ENCODE peak calls at places on chromosomes 3 and 15, in six cellular contexts. F, Z, A, W, P and J are unnamed samples.
A peak's percentile ranks its signal among the peaks of the same experiment; 100 is the strongest.

GRCh38 chr3:79405183-79405582 is 362.6 kb downstream of the ROBO1 start:
- DNase-seq in F (no peak), Z (no peak), A (no peak), W (no peak), P (no peak), J (no peak)

GRCh38 chr3:100902572-100902971 is 90.6 kb downstream of the ABI3BP start:
- DNase-seq in F (peak; percentile 79), Z (no peak), A (no peak), W (no peak), P (no peak), J (no peak)

GRCh38 chr3:74752290-74752689 is 137.8 kb upstream of the CNTN3 start:
- DNase-seq in F (no peak), Z (no peak), A (no peak), W (no peak), P (no peak), J (no peak)

GRCh38 chr3:17190353-17191078 is 305.8 kb downstream of the PLCL2 start:
- DNase-seq in F (no peak), Z (no peak), A (no peak), W (peak; percentile 24), P (peak; percentile 16), J (no peak)

GRCh38 chr3:195182470-195182795 is 88.5 kb downstream of the XXYLT1 start:
- DNase-seq in F (no peak), Z (peak; percentile 78), A (no peak), W (no peak), P (no peak), J (no peak)

GRCh38 chr3:120350431-120350941 is 1.3 kb upstream of the LRRC58 start:
- DNase-seq in F (peak; percentile 48), Z (no peak), A (peak; percentile 10), W (no peak), P (no peak), J (peak; percentile 13)

GRCh38 chr3:98994128-98994762 is 92.8 kb upstream of the DCBLD2 start:
- DNase-seq in F (no peak), Z (peak; percentile 39), A (peak; percentile 24), W (no peak), P (no peak), J (no peak)

GRCh38 chr15:44045661-44046060 is 149.4 kb downstream of the FRMD5 start:
- DNase-seq in F (no peak), Z (no peak), A (no peak), W (no peak), P (no peak), J (no peak)

GRCh38 chr3:115693868-115694267 is 70.6 kb downstream of the GAP43 start:
- DNase-seq in F (no peak), Z (no peak), A (no peak), W (peak; percentile 26), P (no peak), J (no peak)

GRCh38 chr3:194382196-194382891 is 12.8 kb upstream of the LRRC15 start:
- DNase-seq in F (no peak), Z (no peak), A (no peak), W (no peak), P (no peak), J (no peak)

GRCh38 chr15:73026496-73027054 is 25.7 kb upstream of the NEO1 start:
- DNase-seq in F (no peak), Z (no peak), A (no peak), W (no peak), P (no peak), J (no peak)

GRCh38 chr3:37491776-37492175 is 317.4 kb upstream of the LRRFIP2 start:
- DNase-seq in F (no peak), Z (no peak), A (no peak), W (no peak), P (no peak), J (no peak)

GRCh38 chr15:85778107-85778776 is 16.5 kb downstream of the KLHL25 start:
- DNase-seq in F (no peak), Z (no peak), A (no peak), W (no peak), P (peak; percentile 9), J (no peak)

GRCh38 chr3:47323431-47324277 is 40.9 kb downstream of the KLHL18 start:
- DNase-seq in F (no peak), Z (no peak), A (no peak), W (no peak), P (no peak), J (no peak)

GRCh38 chr3:61848885-61849284 is 287.5 kb downstream of the PTPRG start:
- DNase-seq in F (peak; percentile 33), Z (peak; percentile 49), A (no peak), W (no peak), P (no peak), J (no peak)

GRCh38 chr3:158713094-158713499 is 19.2 kb downstream of the RARRES1 start:
- DNase-seq in F (no peak), Z (peak; percentile 87), A (peak; percentile 33), W (peak; percentile 27), P (peak; percentile 38), J (no peak)

GRCh38 chr15:48880070-48880634 is 2.2 kb downstream of the EID1 start:
- DNase-seq in F (no peak), Z (no peak), A (no peak), W (no peak), P (no peak), J (no peak)

GRCh38 chr15:69226028-69226355 is 65.6 kb downstream of the GLCE start:
- DNase-seq in F (no peak), Z (no peak), A (no peak), W (no peak), P (no peak), J (no peak)